ENCODE peak calls at places on chromosomes 4 and X, in four cellular contexts. I, N, Y and T are unnamed samples.

GRCh38 chr4:47061435-47061834 is 30.1 kb downstream of the GABRB1 start:
- DNase-seq in Y (peak), I (no peak), N (no peak), T (no peak)

GRCh38 chrX:50067435-50068292 is 133.1 kb downstream of the AKAP4 start:
- DNase-seq in I (no peak), Y (peak), N (peak), T (peak)

GRCh38 chr4:150402968-150403367 is 179.0 kb upstream of the MAB21L2 start:
- DNase-seq in Y (peak), I (no peak), N (no peak), T (no peak)

GRCh38 chr4:4712800-4713528 is 146.5 kb upstream of the MSX1 start:
- DNase-seq in N (no peak), Y (no peak), I (no peak), T (no peak)

GRCh38 chr4:84722720-84723119 is 139.8 kb downstream of the CDS1 start:
- DNase-seq in N (no peak), Y (no peak), I (no peak), T (no peak)

GRCh38 chr4:61254406-61254805 is 54.3 kb downstream of the ADGRL3 start:
- DNase-seq in Y (no peak), I (no peak), N (no peak), T (no peak)

GRCh38 chrX:83508006-83508405 is at the start of gene POU3F4:
- DNase-seq in N (no peak), Y (peak), I (no peak), T (peak)

GRCh38 chr4:46594658-46595057 is 204.7 kb upstream of the GABRA2 start:
- DNase-seq in N (no peak), Y (no peak), I (no peak), T (no peak)

GRCh38 chr4:150355858-150356455 is 226.0 kb upstream of the MAB21L2 start:
- DNase-seq in I (no peak), N (no peak), Y (no peak), T (no peak)

GRCh38 chrX:63426519-63426918 is 75.4 kb upstream of the SPIN4 start:
- DNase-seq in N (no peak), Y (no peak), I (no peak), T (no peak)

GRCh38 chr4:38983756-38984647 is 48.2 kb downstream of the TMEM156 start:
- DNase-seq in N (no peak), I (no peak), Y (peak), T (no peak)

GRCh38 chr4:101014417-101014816 is 332.9 kb downstream of the PPP3CA start:
- DNase-seq in I (no peak), N (no peak), Y (no peak), T (no peak)

GRCh38 chr4:1113311-1114009 is at the start of gene RNF212:
- DNase-seq in Y (no peak), N (peak), I (no peak), T (no peak)

GRCh38 chrX:133786382-133786781 is 199.0 kb downstream of the GPC3 start:
- DNase-seq in N (no peak), Y (no peak), I (no peak), T (no peak)

GRCh38 chr4:141971854-141972253 is 335.5 kb downstream of the IL15 start:
- DNase-seq in I (no peak), Y (no peak), N (no peak), T (no peak)

GRCh38 chr4:37970702-37971101 is 10.5 kb downstream of the PTTG2 start:
- DNase-seq in Y (peak), I (no peak), N (peak), T (no peak)

GRCh38 chr4:47482326-47482725 is 2.7 kb upstream of the ATP10D start:
- DNase-seq in N (no peak), I (no peak), Y (peak), T (no peak)

GRCh38 chrX:46865281-46865680 is 28.4 kb downstream of the RP2 start:
- DNase-seq in N (peak), I (no peak), Y (peak), T (no peak)

GRCh38 chr4:70765368-70765767 is 43.6 kb downstream of the RUFY3 start:
- DNase-seq in Y (no peak), N (no peak), I (no peak), T (no peak)

GRCh38 chr4:114187592-114187991 is 208.1 kb upstream of the ARSJ start:
- DNase-seq in N (no peak), I (no peak), Y (no peak), T (no peak)
- TF ChIP-seq CTCF in N (no peak), I (no peak), Y (no peak), T (no peak)

GRCh38 chrX:11097920-11098319 is 13.2 kb upstream of the HCCS start:
- DNase-seq in N (no peak), Y (no peak), I (no peak), T (no peak)

GRCh38 chrX:11103751-11104150 is 7.4 kb upstream of the HCCS start:
- DNase-seq in I (no peak), Y (no peak), N (no peak), T (no peak)

GRCh38 chrX:11103006-11103405 is 8.1 kb upstream of the HCCS start:
- DNase-seq in I (no peak), N (no peak), Y (no peak), T (no peak)

GRCh38 chrX:11099465-11099864 is 11.7 kb upstream of the HCCS start:
- DNase-seq in N (no peak), Y (no peak), I (no peak), T (no peak)

GRCh38 chrX:11100281-11101035 is 10.7 kb upstream of the HCCS start:
- DNase-seq in Y (peak), N (peak), I (no peak), T (peak)
- TF ChIP-seq CTCF in Y (peak), N (peak), I (peak), T (peak)

DNA sequence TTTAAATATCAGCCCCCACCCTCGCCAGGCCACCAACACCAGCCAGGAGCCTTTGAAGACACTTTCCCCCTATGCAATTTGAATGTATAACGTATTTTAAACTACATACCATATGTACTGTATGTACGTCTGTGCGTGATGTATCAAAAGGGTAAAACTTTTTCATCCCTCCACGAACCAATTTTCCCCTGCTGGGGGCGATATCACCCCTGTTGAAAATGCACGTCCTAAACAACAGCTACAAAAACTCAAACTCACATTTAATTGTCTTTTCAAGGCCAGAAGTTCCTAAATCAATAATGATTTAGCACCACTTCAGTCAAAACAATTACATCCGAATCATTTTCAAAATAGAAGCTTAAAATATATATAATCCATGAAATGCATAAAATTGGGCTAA is 1.4 kb downstream of the VEGFD start:
- DNase-seq in I (no peak), Y (no peak), N (no peak), T (no peak)
- TF ChIP-seq CTCF in I (no peak), Y (no peak), N (no peak), T (peak)

GRCh38 chrX:27555514-27555913 is 34.6 kb upstream of the DCAF8L2 start:
- DNase-seq in Y (peak), I (no peak), N (peak), T (peak)
- TF ChIP-seq CTCF in Y (peak), I (peak), N (no peak), T (peak)

GRCh38 chrX:42087960-42088359 is 164.6 kb upstream of the CASK start:
- DNase-seq in I (no peak), N (no peak), Y (no peak), T (no peak)
- TF ChIP-seq CTCF in I (no peak), N (no peak), Y (no peak), T (no peak)

GRCh38 chr4:2186133-2186864 is 55.6 kb downstream of the HAUS3 start:
- DNase-seq in Y (peak), N (peak), I (no peak), T (peak)
- TF ChIP-seq CTCF in Y (peak), N (peak), I (peak), T (peak)

GRCh38 chr4:15410750-15411149 is 17.1 kb upstream of the C1QTNF7 start:
- DNase-seq in N (no peak), I (no peak), Y (no peak), T (no peak)

GRCh38 chr4:15414601-15415091 is 13.2 kb upstream of the C1QTNF7 start:
- DNase-seq in N (peak), Y (peak), I (no peak), T (no peak)

GRCh38 chr4:15413010-15413622 is 14.7 kb upstream of the C1QTNF7 start:
- DNase-seq in N (no peak), Y (no peak), I (no peak), T (no peak)

GRCh38 chr4:15416357-15417327 is 11.2 kb upstream of the C1QTNF7 start:
- DNase-seq in N (no peak), Y (no peak), I (no peak), T (no peak)

GRCh38 chr4:15413623-15414019 is 14.2 kb upstream of the C1QTNF7 start:
- DNase-seq in N (no peak), Y (no peak), I (no peak), T (no peak)
- TF ChIP-seq CTCF in N (no peak), Y (no peak), I (no peak), T (no peak)

GRCh38 chr4:90602728-90603127 is 475.5 kb downstream of the CCSER1 start:
- DNase-seq in Y (no peak), N (no peak), I (no peak), T (no peak)
- TF ChIP-seq CTCF in Y (no peak), N (no peak), I (no peak), T (no peak)

DNA sequence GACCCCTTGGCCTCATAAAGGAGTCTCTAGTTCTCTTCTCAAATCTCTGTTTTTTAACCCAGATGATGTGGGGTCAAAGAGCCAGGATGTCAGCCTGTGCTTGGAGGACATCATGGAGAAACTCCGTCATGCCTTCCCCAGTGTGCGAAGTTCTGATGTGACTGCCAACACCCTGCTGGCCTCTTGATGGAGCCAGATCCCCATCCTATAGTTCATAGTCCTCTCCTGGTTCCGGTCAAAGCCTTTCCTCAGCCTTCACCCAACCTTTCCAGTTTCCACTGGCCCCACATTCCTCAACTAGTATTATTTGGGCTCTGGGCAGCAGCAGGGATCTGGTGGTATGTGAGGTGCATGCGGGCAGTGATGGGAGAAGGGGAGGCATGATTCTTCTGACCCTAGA is 30.7 kb downstream of the TAF7L start:
- DNase-seq in I (no peak), Y (no peak), N (peak), T (no peak)
- TF ChIP-seq CTCF in I (peak), Y (no peak), N (no peak), T (no peak)

GRCh38 chr4:156173937-156174336 is 220.3 kb upstream of the CTSO start:
- DNase-seq in N (no peak), Y (no peak), I (no peak), T (no peak)

GRCh38 chr4:156169861-156170260 is 216.2 kb upstream of the CTSO start:
- DNase-seq in N (no peak), I (no peak), Y (no peak), T (no peak)

GRCh38 chr4:156173481-156173880 is 219.8 kb upstream of the CTSO start:
- DNase-seq in N (no peak), I (no peak), Y (no peak), T (no peak)

GRCh38 chr4:156168288-156168687 is 214.6 kb upstream of the CTSO start:
- DNase-seq in Y (no peak), N (no peak), I (no peak), T (no peak)

GRCh38 chr4:156169011-156169410 is 215.3 kb upstream of the CTSO start:
- DNase-seq in N (peak), Y (peak), I (no peak), T (peak)
- TF ChIP-seq CTCF in N (peak), Y (peak), I (peak), T (peak)